ENCODE peak calls at places on chromosomes 16 and 17, in nine cellular contexts. A, G, Y, Z, J, C, W, O and N are unnamed samples.

GRCh38 chr17:50196826-50197225 is 4.6 kb downstream of the COL1A1 start:
- DNase-seq in O (no peak), W (peak), A (no peak), G (no peak), J (no peak), C (no peak), Y (no peak), Z (no peak), N (no peak)

GRCh38 chr17:66549731-66550207 is 247.4 kb downstream of the PRKCA start:
- DNase-seq in G (peak), O (no peak), J (no peak), W (peak), C (no peak), A (no peak), Z (peak), Y (peak), N (no peak)

GRCh38 chr16:57893559-57894389 is 77.2 kb downstream of the CNGB1 start:
- DNase-seq in J (no peak), G (peak), W (peak), O (peak), Z (no peak), Y (peak), C (no peak), A (no peak), N (no peak)

GRCh38 chr17:67750067-67750466 is 32.3 kb downstream of the NOL11 start:
- DNase-seq in A (no peak), O (no peak), G (no peak), C (no peak), W (no peak), Y (no peak), J (no peak), Z (no peak), N (no peak)

GRCh38 chr16:59997706-59998105 is 1263.6 kb upstream of the GOT2 start:
- DNase-seq in W (no peak), C (no peak), Z (no peak), G (no peak), Y (no peak), J (no peak), A (no peak), O (no peak), N (no peak)

GRCh38 chr17:50199651-50200446 is 1.6 kb downstream of the COL1A1 start:
- DNase-seq in O (peak), C (peak), G (peak), J (peak), Z (peak), W (peak), Y (peak), A (peak), N (peak)

GRCh38 chr16:30923554-30924085 is at the start of gene FBXL19:
- DNase-seq in G (no peak), C (no peak), Y (peak), Z (no peak), O (peak), A (peak), W (peak), J (peak), N (no peak)

GRCh38 chr17:45221081-45221996 is at the start of gene FMNL1:
- DNase-seq in W (peak), J (peak), A (peak), G (peak), Z (no peak), C (peak), O (no peak), Y (peak), N (peak)

GRCh38 chr16:75555707-75556512 is at the start of gene TMEM231:
- DNase-seq in C (peak), Y (peak), G (peak), W (peak), A (peak), O (peak), Z (peak), J (peak), N (peak)

GRCh38 chr17:82029391-82029790 is 2.1 kb upstream of the RAC3 start:
- DNase-seq in A (no peak), C (no peak), O (no peak), Y (no peak), J (no peak), G (no peak), W (no peak), Z (no peak), N (no peak)

GRCh38 chr16:79076039-79076767 is 524.3 kb downstream of the MAF start:
- DNase-seq in Y (no peak), O (no peak), W (no peak), Z (no peak), A (no peak), J (no peak), G (no peak), C (no peak), N (no peak)

GRCh38 chr17:1473841-1474240 is 17.8 kb upstream of the CRK start:
- DNase-seq in Y (no peak), G (no peak), J (no peak), A (no peak), W (no peak), Z (no peak), O (no peak), C (no peak), N (no peak)

DNA sequence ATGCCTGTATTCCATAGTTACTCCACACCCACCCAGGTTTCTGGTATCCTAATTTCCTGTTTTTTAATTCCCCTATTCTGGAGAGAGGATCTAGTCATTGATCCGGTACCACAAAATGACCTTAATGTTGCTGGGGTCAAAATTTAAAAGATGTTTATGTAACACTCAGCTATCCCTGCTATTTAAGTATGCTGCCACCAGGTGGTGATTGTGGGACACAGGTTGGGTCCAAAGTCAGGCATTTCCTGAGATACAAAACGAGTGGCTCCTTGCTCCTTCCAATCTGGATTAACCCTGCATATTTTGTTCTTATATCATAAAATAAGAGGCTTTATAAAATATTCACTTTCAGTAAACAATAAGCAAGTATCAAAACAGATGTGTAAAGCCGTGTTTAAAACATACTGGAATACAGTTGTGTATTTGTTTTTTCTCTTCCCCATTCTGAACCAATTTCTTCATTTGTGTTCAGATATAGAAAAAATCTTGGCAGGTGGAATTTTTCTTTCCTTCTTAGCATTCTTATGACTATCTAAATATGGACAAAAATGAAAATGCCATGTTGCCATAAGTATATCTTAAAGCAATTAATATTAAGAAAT is 16.3 kb downstream of the HS3ST4 start:
- DNase-seq in C (peak), W (peak), Z (peak), G (peak), A (peak), Y (peak), O (peak), J (peak), N (peak)
- TF ChIP-seq EZH2phosphoT487 in C (no peak), W (no peak), Z (no peak), G (no peak), A (no peak), Y (no peak), O (no peak), J (no peak), N (no peak)

DNA sequence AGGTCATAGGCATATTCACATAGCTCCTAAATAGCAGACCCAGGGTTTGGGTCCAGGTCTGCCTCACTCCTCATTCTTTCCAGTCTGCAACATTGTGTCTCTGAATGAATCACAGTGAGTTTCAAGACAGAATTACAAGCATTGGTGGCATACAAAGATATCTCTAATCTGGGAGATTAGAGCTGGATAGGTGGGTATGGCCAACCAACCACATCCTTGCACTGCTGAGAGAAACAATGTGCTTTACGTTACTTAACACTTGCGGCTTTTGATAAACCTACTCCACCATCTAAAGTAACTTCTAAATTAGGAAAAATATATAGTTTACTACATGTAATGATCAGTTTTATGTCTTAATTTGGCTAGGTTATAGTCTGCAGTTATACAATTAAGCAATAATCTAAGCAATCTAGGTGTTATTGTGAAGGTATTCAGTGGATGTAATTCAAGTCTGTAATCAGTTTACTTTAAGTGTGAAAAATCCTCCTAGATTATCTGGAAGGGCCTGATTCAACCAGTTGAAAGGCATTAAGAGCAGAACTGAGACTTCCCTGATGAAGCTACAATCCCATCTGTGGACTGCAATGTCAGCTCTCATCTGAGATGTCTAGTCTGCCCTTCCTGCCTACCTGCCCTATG is 26.7 kb downstream of the CDH11 start:
- DNase-seq in Y (no peak), O (no peak), W (no peak), Z (no peak), G (no peak), A (no peak), C (no peak), J (no peak), N (no peak)
- H3K27ac ChIP-seq in Y (no peak), O (no peak), W (no peak), Z (no peak), G (no peak), A (no peak), C (no peak), J (no peak), N (no peak)

GRCh38 chr17:75738218-75738802 is 17.1 kb downstream of the ITGB4 start:
- DNase-seq in Y (no peak), J (no peak), O (no peak), A (no peak), G (no peak), W (peak), C (peak), Z (no peak), N (no peak)
- TF ChIP-seq EZH2phosphoT487 in Y (no peak), J (no peak), O (no peak), A (no peak), G (no peak), W (no peak), C (no peak), Z (no peak), N (no peak)

GRCh38 chr16:50280932-50281331 is 14.6 kb downstream of the ADCY7 start:
- DNase-seq in Y (no peak), A (no peak), Z (no peak), C (peak), G (no peak), W (no peak), O (no peak), J (no peak), N (no peak)

GRCh38 chr16:50279142-50279865 is 13.0 kb downstream of the ADCY7 start:
- DNase-seq in W (no peak), G (no peak), A (no peak), Z (no peak), C (no peak), O (no peak), J (no peak), Y (no peak), N (no peak)

GRCh38 chr16:50282955-50283631 is 16.7 kb downstream of the ADCY7 start:
- DNase-seq in G (no peak), C (no peak), O (no peak), A (no peak), Y (no peak), W (no peak), J (no peak), Z (no peak), N (no peak)

GRCh38 chr16:50282010-50282538 is 15.7 kb downstream of the ADCY7 start:
- DNase-seq in C (peak), A (no peak), Z (no peak), J (no peak), Y (no peak), O (no peak), G (no peak), W (no peak), N (peak)

GRCh38 chr16:50281391-50282009 is 15.1 kb downstream of the ADCY7 start:
- DNase-seq in W (no peak), O (no peak), Z (no peak), Y (no peak), J (no peak), G (no peak), C (peak), A (no peak), N (no peak)
- H3K27ac ChIP-seq in W (no peak), O (no peak), Z (no peak), Y (no peak), J (no peak), G (no peak), C (peak), A (no peak), N (peak)

GRCh38 chr17:80068301-80069160 is 32.1 kb downstream of the CCDC40 start:
- DNase-seq in J (peak), G (peak), C (no peak), O (peak), Z (no peak), Y (no peak), A (no peak), W (peak), N (no peak)
- TF ChIP-seq EZH2phosphoT487 in J (no peak), G (no peak), C (no peak), O (no peak), Z (no peak), Y (no peak), A (no peak), W (no peak), N (no peak)

GRCh38 chr17:43146649-43147048 is 21.5 kb upstream of the BRCA1 start:
- DNase-seq in J (no peak), O (no peak), Y (peak), Z (no peak), W (no peak), C (no peak), A (no peak), G (no peak), N (no peak)

GRCh38 chr17:43140396-43141332 is 15.5 kb upstream of the BRCA1 start:
- DNase-seq in C (no peak), Z (no peak), O (no peak), G (no peak), J (no peak), Y (no peak), W (no peak), A (no peak), N (no peak)

GRCh38 chr17:43142153-43142552 is 17.0 kb upstream of the BRCA1 start:
- DNase-seq in Z (no peak), O (no peak), W (no peak), Y (no peak), A (no peak), G (no peak), C (no peak), J (no peak), N (no peak)
- H3K27ac ChIP-seq in Z (no peak), O (no peak), W (no peak), Y (no peak), A (no peak), G (no peak), C (no peak), J (no peak), N (no peak)

DNA sequence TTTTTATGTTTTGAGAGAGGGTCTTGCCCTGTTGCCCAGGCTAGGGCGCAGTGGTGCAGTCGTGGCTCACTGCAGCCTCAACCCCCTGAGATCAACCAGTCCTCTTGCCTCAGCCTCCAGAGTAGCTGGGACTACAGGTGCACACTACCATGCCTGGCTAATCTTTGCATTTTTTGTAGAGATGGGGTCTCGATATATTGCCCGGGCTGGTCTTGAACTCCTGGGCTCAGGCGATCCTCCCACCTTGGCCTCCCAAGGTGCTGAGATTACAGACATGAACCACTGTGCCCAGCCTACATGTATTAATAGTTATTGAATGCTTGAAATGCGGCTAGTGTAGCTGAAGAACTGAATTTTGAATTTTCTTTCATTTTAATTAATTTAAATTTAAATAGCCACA is 12.2 kb downstream of the C1QTNF1 start:
- DNase-seq in C (no peak), A (no peak), J (no peak), W (no peak), Z (no peak), G (no peak), Y (no peak), O (no peak), N (no peak)
- TF ChIP-seq EZH2phosphoT487 in C (no peak), A (no peak), J (no peak), W (no peak), Z (no peak), G (no peak), Y (no peak), O (no peak), N (no peak)